ENCODE peak calls at places on chromosomes 4 and X, in six cellular contexts. D, Z, A, J, N and G are unnamed samples.

GRCh38 chr4:113809313-113809712 is 47.8 kb upstream of the CAMK2D start:
- DNase-seq in D (no peak), Z (no peak), A (no peak), J (no peak), N (peak; percentile 7), G (peak; percentile 19)

GRCh38 chr4:47145630-47146029 is 114.3 kb downstream of the GABRB1 start:
- DNase-seq in D (peak; percentile 92), Z (no peak), A (no peak), J (no peak), N (no peak), G (peak; percentile 80)

GRCh38 chrX:103688949-103689348 is 2.5 kb upstream of the MORF4L2 start:
- DNase-seq in D (peak; percentile 44), Z (no peak), A (no peak), J (no peak), N (no peak), G (peak; percentile 49)

GRCh38 chrX:47176101-47176740 is 17.4 kb upstream of the UBA1 start:
- DNase-seq in D (no peak), Z (no peak), A (no peak), J (no peak), N (no peak), G (no peak)

GRCh38 chr4:103008875-103009729 is 10.4 kb downstream of the SLC9B1 start:
- DNase-seq in D (peak; percentile 80), Z (no peak), A (no peak), J (peak; percentile 54), N (peak; percentile 35), G (peak; percentile 78)

GRCh38 chr4:102569200-102569599 is 68.0 kb downstream of the NFKB1 start:
- DNase-seq in D (peak; percentile 71), Z (no peak), A (no peak), J (no peak), N (no peak), G (peak; percentile 59)

GRCh38 chrX:11381464-11381863 is 88.3 kb downstream of the AMELX start:
- DNase-seq in D (peak; percentile 63), Z (peak; percentile 32), A (no peak), J (peak; percentile 15), N (peak; percentile 20), G (peak; percentile 66)

GRCh38 chr4:188603646-188604045 is 464.4 kb downstream of the TRIML1 start:
- DNase-seq in D (peak; percentile 12), Z (no peak), A (no peak), J (no peak), N (no peak), G (no peak)

GRCh38 chr4:7938513-7939376 is 916 bp downstream of the AFAP1 start:
- DNase-seq in D (peak; percentile 45), Z (no peak), A (no peak), J (no peak), N (peak; percentile 14), G (peak; percentile 65)

GRCh38 chr4:140249351-140249750 is 95.4 kb upstream of the MAML3 start:
- DNase-seq in D (peak; percentile 57), Z (no peak), A (no peak), J (no peak), N (no peak), G (peak; percentile 49)

GRCh38 chr4:123554263-123554662 is 157.7 kb downstream of the SPRY1 start:
- DNase-seq in D (no peak), Z (no peak), A (no peak), J (no peak), N (no peak), G (no peak)

GRCh38 chrX:100048156-100048555 is 361.9 kb downstream of the PCDH19 start:
- DNase-seq in D (no peak), Z (peak; percentile 26), A (no peak), J (no peak), N (no peak), G (no peak)

GRCh38 chrX:16838202-16839066 is 31.7 kb downstream of the RBBP7 start:
- DNase-seq in D (peak; percentile 80), Z (peak; percentile 52), A (no peak), J (no peak), N (no peak), G (peak; percentile 75)

GRCh38 chr4:143185253-143186107 is 763 bp downstream of the USP38 start:
- DNase-seq in D (peak; percentile 8), Z (peak; percentile 56), A (peak; percentile 66), J (peak; percentile 23), N (peak; percentile 7), G (peak; percentile 35)

GRCh38 chrX:45628041-45628440 is 427.4 kb upstream of the DIPK2B start:
- DNase-seq in D (peak; percentile 48), Z (no peak), A (no peak), J (no peak), N (no peak), G (no peak)

GRCh38 chr4:186190456-186191265 is 706 bp upstream of the CYP4V2 start:
- DNase-seq in D (no peak), Z (peak; percentile 50), A (peak; percentile 61), J (no peak), N (no peak), G (peak; percentile 43)

GRCh38 chrX:124917011-124917410 is 402.7 kb upstream of the TEX13C start:
- DNase-seq in D (no peak), Z (no peak), A (no peak), J (no peak), N (no peak), G (no peak)

GRCh38 chr4:2217726-2218125 is 24.2 kb downstream of the HAUS3 start:
- DNase-seq in D (peak; percentile 67), Z (no peak), A (no peak), J (no peak), N (no peak), G (peak; percentile 14)

GRCh38 chr4:145736241-145736831 is 56.4 kb downstream of the C4orf51 start:
- DNase-seq in D (no peak), Z (no peak), A (no peak), J (no peak), N (peak; percentile 76), G (peak; percentile 2)
- H2AK5ac ChIP-seq in D (peak overlapping the region; percentile 96), Z (no peak overlapping the region), A (no peak overlapping the region), J (peak overlapping the region; percentile 67), N (no peak overlapping the region), G (peak overlapping the region; percentile 68)

DNA sequence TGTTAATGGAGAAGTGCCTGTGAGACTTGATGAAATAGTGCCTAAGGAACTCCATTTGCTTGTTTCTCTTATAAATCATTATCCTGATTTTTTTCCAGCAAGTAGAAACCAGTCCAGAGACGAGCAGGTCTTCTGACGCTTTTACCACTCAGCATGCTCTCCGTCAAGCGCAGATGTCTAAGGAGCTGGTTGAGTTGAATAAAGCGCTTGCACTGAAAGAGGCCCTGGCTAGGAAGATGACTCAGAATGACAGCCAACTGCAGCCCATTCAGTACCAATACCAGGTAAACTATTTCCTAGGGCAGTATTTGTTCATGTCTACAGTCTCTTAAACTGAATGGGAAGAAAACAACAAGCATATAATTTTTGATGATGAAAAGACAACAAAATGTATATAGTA is 63.6 kb downstream of the KIF4A start:
- DNase-seq in D (peak; percentile 8), Z (no peak), A (no peak), J (no peak), N (no peak), G (no peak)
- H4K91ac ChIP-seq in D (no peak overlapping the region), Z (no peak overlapping the region), A (no peak overlapping the region), J (no peak overlapping the region), N (no peak overlapping the region), G (no peak overlapping the region)

GRCh38 chr4:114922582-114922912 is 190.9 kb downstream of the NDST4 start:
- DNase-seq in D (no peak), Z (no peak), A (no peak), J (no peak), N (no peak), G (no peak)
- H2AK5ac ChIP-seq in D (no peak overlapping the region), Z (no peak overlapping the region), A (no peak overlapping the region), J (no peak overlapping the region), N (no peak overlapping the region), G (no peak overlapping the region)

GRCh38 chr4:61312526-61312925 is 112.4 kb downstream of the ADGRL3 start:
- DNase-seq in D (peak; percentile 2), Z (no peak), A (no peak), J (no peak), N (no peak), G (no peak)

GRCh38 chr4:61309616-61310015 is 109.5 kb downstream of the ADGRL3 start:
- DNase-seq in D (no peak), Z (no peak), A (no peak), J (no peak), N (no peak), G (peak; percentile 60)

GRCh38 chr4:61308033-61308432 is 107.9 kb downstream of the ADGRL3 start:
- DNase-seq in D (no peak), Z (no peak), A (no peak), J (no peak), N (no peak), G (no peak)
- H4K91ac ChIP-seq in D (no peak overlapping the region), Z (no peak overlapping the region), A (no peak overlapping the region), J (no peak overlapping the region), N (no peak overlapping the region), G (no peak overlapping the region)

GRCh38 chr4:16889945-16890344 is 8.5 kb downstream of the LDB2 start:
- DNase-seq in D (no peak), Z (no peak), A (no peak), J (no peak), N (no peak), G (no peak)
- H2AK5ac ChIP-seq in D (no peak overlapping the region), Z (no peak overlapping the region), A (no peak overlapping the region), J (no peak overlapping the region), N (no peak overlapping the region), G (no peak overlapping the region)

DNA sequence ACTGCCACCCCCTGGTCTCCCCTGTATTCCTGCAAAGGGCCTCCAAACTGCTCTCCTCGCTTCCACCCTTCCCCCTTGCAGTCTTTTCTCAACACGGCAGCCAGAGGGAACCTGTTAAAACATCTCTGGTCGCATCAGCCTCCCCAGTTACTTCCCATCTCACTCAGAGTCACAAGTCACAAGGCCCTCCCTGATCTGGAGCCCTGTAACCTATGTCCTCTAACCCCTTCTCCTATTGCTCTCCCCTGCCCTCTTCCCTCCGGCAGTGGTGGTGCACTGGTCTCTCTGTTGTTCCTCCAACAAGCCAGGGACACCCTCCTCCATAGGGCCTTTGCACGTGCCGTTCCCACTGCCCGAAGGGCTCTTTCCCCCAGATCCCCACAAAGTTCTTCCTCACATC is 73.2 kb downstream of the SH3KBP1 start:
- DNase-seq in D (no peak), Z (peak; percentile 68), A (peak; percentile 45), J (no peak), N (no peak), G (no peak)
- H4K91ac ChIP-seq in D (no peak overlapping the region), Z (no peak overlapping the region), A (no peak overlapping the region), J (no peak overlapping the region), N (no peak overlapping the region), G (no peak overlapping the region)

DNA sequence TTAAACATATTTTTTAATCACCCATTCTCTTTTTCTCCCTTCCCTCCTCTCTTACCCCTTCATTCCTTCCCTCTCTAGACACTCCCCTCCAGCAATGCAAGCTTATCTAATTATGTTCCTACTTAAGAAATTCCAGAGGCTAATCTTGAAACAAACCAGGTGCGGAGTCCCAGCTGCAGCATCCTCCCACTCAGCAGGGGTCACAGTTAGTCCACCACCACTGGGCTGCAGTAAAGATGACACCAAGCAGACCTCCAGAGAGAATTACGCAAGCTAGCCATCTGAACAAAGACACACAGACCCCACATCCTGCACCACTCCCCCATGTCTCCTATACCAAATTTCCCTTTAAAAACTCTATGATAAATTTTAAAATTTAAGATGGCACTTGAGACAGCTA is 13.9 kb upstream of the SEC24B start:
- DNase-seq in D (no peak), Z (no peak), A (no peak), J (peak; percentile 14), N (no peak), G (no peak)
- H2AK5ac ChIP-seq in D (no peak overlapping the region), Z (no peak overlapping the region), A (no peak overlapping the region), J (no peak overlapping the region), N (no peak overlapping the region), G (no peak overlapping the region)